ENCODE peak calls at places on chromosomes 11 and 22, in five cellular contexts. One of them, this sample, is unnamed. For H3K4me1, the result is how much of the 10 kb centered on the place peaks cover.

GRCh38 chr11:118742304-118742703 is 48.7 kb downstream of the DDX6 start:
- DNase-seq in vagina: no peak
- DNase-seq in colonic mucosa: no peak
- DNase-seq in suprapubic skin: no peak
- DNase-seq in IMR-90: no peak
- DNase-seq in this sample: no peak

GRCh38 chr11:45560935-45561330 is 104.5 kb downstream of the CHST1 start:
- DNase-seq in suprapubic skin: no peak
- DNase-seq in colonic mucosa: no peak
- DNase-seq in IMR-90: no peak
- DNase-seq in vagina: no peak
- DNase-seq in this sample: no peak

GRCh38 chr22:20885557-20886323 is 26.9 kb downstream of the SNAP29 start:
- DNase-seq in suprapubic skin: peak
- DNase-seq in IMR-90: peak
- DNase-seq in vagina: no peak
- DNase-seq in colonic mucosa: peak
- DNase-seq in this sample: peak

GRCh38 chr11:57874981-57875380 is 113.4 kb downstream of the CTNND1 start:
- DNase-seq in vagina: no peak
- DNase-seq in IMR-90: no peak
- DNase-seq in colonic mucosa: no peak
- DNase-seq in suprapubic skin: no peak
- DNase-seq in this sample: no peak

GRCh38 chr22:48635825-48636224 is 1191.8 kb downstream of the BRD1 start:
- DNase-seq in IMR-90: no peak
- DNase-seq in suprapubic skin: no peak
- DNase-seq in vagina: no peak
- DNase-seq in colonic mucosa: no peak
- DNase-seq in this sample: no peak

GRCh38 chr11:36056160-36056751 is 112.4 kb downstream of the LDLRAD3 start:
- DNase-seq in suprapubic skin: no peak
- DNase-seq in vagina: no peak
- DNase-seq in IMR-90: peak
- DNase-seq in colonic mucosa: peak
- DNase-seq in this sample: peak

GRCh38 chr11:9590717-9591116 is 17.2 kb downstream of the WEE1 start:
- DNase-seq in colonic mucosa: no peak
- DNase-seq in suprapubic skin: no peak
- DNase-seq in vagina: no peak
- DNase-seq in IMR-90: no peak
- DNase-seq in this sample: no peak

GRCh38 chr11:75265851-75266531 is 25.4 kb downstream of the TPBGL start:
- DNase-seq in IMR-90: peak
- DNase-seq in suprapubic skin: no peak
- DNase-seq in colonic mucosa: no peak
- DNase-seq in vagina: no peak
- DNase-seq in this sample: no peak

GRCh38 chr11:65496304-65497140 is 2.3 kb upstream of the MALAT1 start:
- DNase-seq in suprapubic skin: peak
- DNase-seq in vagina: no peak
- DNase-seq in colonic mucosa: no peak
- DNase-seq in IMR-90: peak
- DNase-seq in this sample: no peak

GRCh38 chr11:134470238-134470637 is 58.2 kb upstream of the B3GAT1 start:
- DNase-seq in suprapubic skin: no peak
- DNase-seq in IMR-90: no peak
- DNase-seq in colonic mucosa: no peak
- DNase-seq in vagina: no peak
- DNase-seq in this sample: no peak

GRCh38 chr11:33021937-33022336 is 6.3 kb downstream of the DEPDC7 start:
- DNase-seq in vagina: no peak
- DNase-seq in colonic mucosa: no peak
- DNase-seq in IMR-90: no peak
- DNase-seq in suprapubic skin: no peak
- DNase-seq in this sample: peak

GRCh38 chr11:35036642-35037041 is 102.3 kb upstream of the CD44 start:
- DNase-seq in vagina: no peak
- DNase-seq in colonic mucosa: no peak
- DNase-seq in suprapubic skin: no peak
- DNase-seq in IMR-90: no peak
- DNase-seq in this sample: no peak

GRCh38 chr11:72375241-72375640 is 59.1 kb downstream of the CLPB start:
- DNase-seq in IMR-90: no peak
- DNase-seq in colonic mucosa: no peak
- DNase-seq in suprapubic skin: no peak
- DNase-seq in vagina: no peak
- DNase-seq in this sample: no peak

GRCh38 chr22:27591060-27591459 is 210.5 kb downstream of the MN1 start:
- DNase-seq in IMR-90: no peak
- DNase-seq in vagina: no peak
- DNase-seq in suprapubic skin: no peak
- DNase-seq in colonic mucosa: no peak
- DNase-seq in this sample: no peak

GRCh38 chr22:37162221-37163095 is 12.7 kb upstream of the IL2RB start:
- DNase-seq in suprapubic skin: no peak
- DNase-seq in vagina: no peak
- DNase-seq in IMR-90: no peak
- DNase-seq in colonic mucosa: no peak
- DNase-seq in this sample: peak

GRCh38 chr11:110091995-110092576 is 1.1 kb upstream of the ZC3H12C start:
- DNase-seq in IMR-90: no peak
- DNase-seq in colonic mucosa: no peak
- DNase-seq in suprapubic skin: no peak
- DNase-seq in vagina: no peak
- DNase-seq in this sample: peak

GRCh38 chr11:78080818-78081495 is 1.3 kb upstream of the NDUFC2 start:
- DNase-seq in colonic mucosa: no peak
- DNase-seq in vagina: no peak
- DNase-seq in IMR-90: peak
- DNase-seq in suprapubic skin: no peak
- DNase-seq in this sample: no peak

GRCh38 chr11:111449696-111450479 is 62.3 kb downstream of the BTG4 start:
- DNase-seq in IMR-90: no peak
- DNase-seq in suprapubic skin: peak
- DNase-seq in colonic mucosa: no peak
- DNase-seq in vagina: no peak
- DNase-seq in this sample: no peak

GRCh38 chr11:33258631-33259184 is 1.5 kb downstream of the HIPK3 start:
- DNase-seq in IMR-90: peak
- DNase-seq in vagina: peak
- DNase-seq in suprapubic skin: no peak
- DNase-seq in colonic mucosa: peak
- DNase-seq in this sample: peak

GRCh38 chr11:30478923-30479322 is 107.2 kb downstream of the MPPED2 start:
- DNase-seq in vagina: no peak
- DNase-seq in IMR-90: no peak
- DNase-seq in suprapubic skin: no peak
- DNase-seq in colonic mucosa: no peak
- DNase-seq in this sample: no peak

GRCh38 chr22:45451988-45452387 is 38.5 kb downstream of the RIBC2 start:
- DNase-seq in IMR-90: no peak
- DNase-seq in vagina: no peak
- DNase-seq in suprapubic skin: no peak
- DNase-seq in colonic mucosa: no peak
- DNase-seq in this sample: no peak

GRCh38 chr22:19879651-19879995 is 24.9 kb upstream of the GNB1L start:
- DNase-seq in suprapubic skin: peak
- DNase-seq in colonic mucosa: no peak
- DNase-seq in vagina: no peak
- DNase-seq in IMR-90: no peak
- DNase-seq in this sample: no peak

GRCh38 chr11:95229199-95230053 is 1.6 kb downstream of the SESN3 start:
- DNase-seq in suprapubic skin: peak
- DNase-seq in IMR-90: peak
- DNase-seq in colonic mucosa: peak
- DNase-seq in vagina: no peak
- DNase-seq in this sample: peak

GRCh38 chr11:4523666-4524065 is 21.3 kb upstream of the OR52M1 start:
- DNase-seq in colonic mucosa: no peak
- DNase-seq in suprapubic skin: no peak
- DNase-seq in vagina: no peak
- DNase-seq in IMR-90: no peak
- DNase-seq in this sample: no peak

GRCh38 chr11:112355726-112356125 is 95.1 kb upstream of the PLET1 start:
- DNase-seq in vagina: no peak
- DNase-seq in suprapubic skin: no peak
- DNase-seq in IMR-90: peak
- DNase-seq in colonic mucosa: peak
- DNase-seq in this sample: no peak

GRCh38 chr22:46063861-46064235 is 86.5 kb upstream of the PPARA start:
- DNase-seq in vagina: no peak
- DNase-seq in IMR-90: no peak
- DNase-seq in suprapubic skin: peak
- DNase-seq in colonic mucosa: no peak
- DNase-seq in this sample: no peak

GRCh38 chr22:48923165-48923875 is 904.4 kb downstream of the BRD1 start:
- DNase-seq in vagina: peak
- DNase-seq in suprapubic skin: no peak
- DNase-seq in colonic mucosa: no peak
- DNase-seq in IMR-90: no peak
- DNase-seq in this sample: no peak

GRCh38 chr22:35292786-35293185 is 6.9 kb upstream of the TOM1 start:
- DNase-seq in colonic mucosa: no peak
- DNase-seq in IMR-90: no peak
- DNase-seq in suprapubic skin: no peak
- DNase-seq in vagina: no peak
- DNase-seq in this sample: no peak

GRCh38 chr22:36823177-36823839 is 6.5 kb upstream of the PVALB start:
- DNase-seq in colonic mucosa: no peak
- DNase-seq in suprapubic skin: no peak
- DNase-seq in vagina: no peak
- DNase-seq in IMR-90: peak
- DNase-seq in this sample: no peak

GRCh38 chr11:20221546-20221945 is 61.3 kb upstream of the DBX1 start:
- DNase-seq in IMR-90: no peak
- DNase-seq in vagina: no peak
- DNase-seq in colonic mucosa: no peak
- DNase-seq in suprapubic skin: no peak
- DNase-seq in this sample: no peak
- H3K4me3 ChIP-seq in IMR-90: no peak
- H3K4me3 ChIP-seq in vagina: no peak
- H3K4me3 ChIP-seq in colonic mucosa: no peak
- H3K4me3 ChIP-seq in suprapubic skin: no peak
- H3K4me3 ChIP-seq in this sample: no peak

DNA sequence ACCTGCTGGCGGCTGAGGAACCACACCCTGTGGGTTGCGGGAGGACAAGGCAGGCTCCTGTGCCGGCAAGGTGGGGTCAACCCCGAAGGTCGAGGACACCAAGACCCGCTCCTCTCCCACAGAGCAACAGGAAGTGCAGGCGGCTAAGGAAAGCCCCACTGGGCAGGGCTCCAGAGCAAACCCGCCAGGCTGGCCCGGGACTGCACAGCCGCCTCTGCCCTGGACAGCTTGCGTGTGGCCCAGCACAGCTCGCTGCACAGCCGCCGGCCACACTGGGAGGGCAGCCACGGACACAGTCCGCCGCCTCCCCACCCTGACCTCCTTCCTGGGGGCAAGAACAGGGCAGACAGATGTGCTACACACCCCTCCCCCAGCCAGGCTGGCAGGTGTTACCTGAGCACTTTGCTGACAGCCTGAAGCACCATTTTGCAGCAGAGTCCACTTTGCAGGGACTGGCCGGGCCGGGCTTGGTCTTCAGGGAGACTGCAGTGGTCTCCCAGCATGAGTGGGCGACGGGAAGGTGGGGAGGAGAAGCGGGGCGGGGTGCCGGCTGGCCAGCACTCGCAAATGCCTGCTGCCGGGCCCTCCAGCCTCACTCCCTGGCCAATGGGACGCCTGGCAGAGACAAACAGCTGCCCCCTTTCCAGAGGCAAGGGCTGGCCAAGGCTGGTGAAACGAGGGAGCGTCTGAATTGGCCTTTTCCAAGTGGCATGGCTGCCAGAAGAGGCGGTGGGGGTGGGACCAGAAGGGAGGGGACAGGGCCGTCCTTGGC is at the start of gene MOB2:
- DNase-seq in colonic mucosa: peak
- DNase-seq in suprapubic skin: no peak
- DNase-seq in IMR-90: peak
- DNase-seq in vagina: no peak
- DNase-seq in this sample: peak
- H3K4me1 ChIP-seq in colonic mucosa: under half
- H3K4me1 ChIP-seq in suprapubic skin: half or more
- H3K4me1 ChIP-seq in IMR-90: under half
- H3K4me1 ChIP-seq in vagina: half or more
- H3K4me1 ChIP-seq in this sample: under half

DNA sequence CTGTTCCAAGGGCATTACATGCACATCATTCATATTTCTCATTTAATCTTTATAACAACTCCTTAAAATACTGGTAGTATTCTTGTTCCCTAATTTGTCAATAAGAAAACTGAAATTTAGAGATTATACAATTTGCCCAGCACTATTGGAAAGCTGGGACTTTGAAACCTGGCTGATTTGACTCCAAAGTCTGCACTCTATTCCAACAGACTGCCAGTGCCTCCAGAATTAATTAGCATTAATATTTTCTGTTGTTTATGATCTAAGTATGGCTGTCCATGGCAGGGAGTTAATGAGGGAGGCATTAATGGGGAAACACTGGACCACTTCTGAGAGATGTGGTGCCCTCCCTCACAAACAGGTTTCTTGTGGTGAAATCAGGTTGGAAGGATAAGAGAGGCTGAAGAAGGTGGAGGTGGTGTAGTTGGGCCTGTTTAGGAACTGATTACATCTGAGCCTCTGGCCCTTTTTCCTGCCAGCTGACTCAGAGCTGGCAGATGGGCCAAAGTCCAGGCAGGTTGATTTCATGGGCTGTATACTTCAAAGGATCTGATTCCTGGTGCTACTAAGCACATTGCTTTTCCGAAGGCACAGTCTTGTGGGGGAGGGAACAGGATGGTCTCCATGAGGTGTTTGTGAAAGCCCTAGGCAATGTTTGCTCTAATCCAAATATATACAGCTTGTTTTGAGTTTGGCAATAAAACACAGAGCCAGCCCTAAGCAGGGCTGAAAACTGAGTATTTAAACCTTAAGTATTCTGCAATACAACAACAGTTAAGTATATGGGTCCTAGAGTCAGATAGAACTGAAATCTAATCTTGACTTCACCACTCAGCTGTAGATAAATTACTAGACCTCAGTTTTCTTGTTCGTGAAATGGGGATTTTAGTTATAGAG is 21.0 kb upstream of the RAB30 start:
- DNase-seq in IMR-90: peak
- DNase-seq in colonic mucosa: peak
- DNase-seq in vagina: no peak
- DNase-seq in suprapubic skin: no peak
- DNase-seq in this sample: peak
- H3K27ac ChIP-seq in IMR-90: no peak
- H3K27ac ChIP-seq in colonic mucosa: peak
- H3K27ac ChIP-seq in vagina: no peak
- H3K27ac ChIP-seq in suprapubic skin: peak
- H3K27ac ChIP-seq in this sample: peak

GRCh38 chr11:5631969-5632635 is 7.3 kb downstream of the TRIM34 start:
- DNase-seq in IMR-90: no peak
- DNase-seq in vagina: no peak
- DNase-seq in suprapubic skin: no peak
- DNase-seq in colonic mucosa: no peak
- DNase-seq in this sample: no peak
- H3K4me3 ChIP-seq in IMR-90: no peak
- H3K4me3 ChIP-seq in vagina: no peak
- H3K4me3 ChIP-seq in suprapubic skin: no peak
- H3K4me3 ChIP-seq in colonic mucosa: no peak
- H3K4me3 ChIP-seq in this sample: no peak